ENCODE peak calls at places on chromosomes 16 and 17, in nine cellular contexts. One of them, this sample, is unnamed.

GRCh38 chr16:81524382-81524781 is 79.8 kb downstream of the CMIP start:
- DNase-seq in progenitor cell of endocrine pancreas: no peak
- DNase-seq in HFFc6: no peak
- DNase-seq in pancreas: no peak
- DNase-seq in esophagus squamous epithelium: no peak
- DNase-seq in upper lobe of right lung: peak
- DNase-seq in CD4-positive, alpha-beta T cell: no peak
- DNase-seq in GM13976: no peak
- DNase-seq in fibroblast of the aortic adventitia: no peak
- DNase-seq in this sample: no peak

GRCh38 chr16:28003923-28004322 is 59.6 kb downstream of the GSG1L start:
- DNase-seq in progenitor cell of endocrine pancreas: no peak
- DNase-seq in HFFc6: no peak
- DNase-seq in pancreas: no peak
- DNase-seq in esophagus squamous epithelium: no peak
- DNase-seq in upper lobe of right lung: no peak
- DNase-seq in CD4-positive, alpha-beta T cell: no peak
- DNase-seq in GM13976: no peak
- DNase-seq in fibroblast of the aortic adventitia: no peak
- DNase-seq in this sample: no peak

GRCh38 chr16:86355538-86355937 is 154.8 kb upstream of the FOXF1 start:
- DNase-seq in progenitor cell of endocrine pancreas: no peak
- DNase-seq in HFFc6: peak
- DNase-seq in pancreas: no peak
- DNase-seq in esophagus squamous epithelium: no peak
- DNase-seq in upper lobe of right lung: no peak
- DNase-seq in CD4-positive, alpha-beta T cell: no peak
- DNase-seq in GM13976: no peak
- DNase-seq in fibroblast of the aortic adventitia: peak
- DNase-seq in this sample: no peak

GRCh38 chr16:84820305-84820684 is 510 bp downstream of the CRISPLD2 start:
- DNase-seq in progenitor cell of endocrine pancreas: no peak
- DNase-seq in HFFc6: peak
- DNase-seq in pancreas: no peak
- DNase-seq in esophagus squamous epithelium: no peak
- DNase-seq in upper lobe of right lung: no peak
- DNase-seq in CD4-positive, alpha-beta T cell: no peak
- DNase-seq in GM13976: no peak
- DNase-seq in fibroblast of the aortic adventitia: no peak
- DNase-seq in this sample: no peak

GRCh38 chr17:51419476-51419875 is 159.1 kb downstream of the UTP18 start:
- DNase-seq in progenitor cell of endocrine pancreas: no peak
- DNase-seq in HFFc6: no peak
- DNase-seq in pancreas: no peak
- DNase-seq in esophagus squamous epithelium: no peak
- DNase-seq in upper lobe of right lung: no peak
- DNase-seq in CD4-positive, alpha-beta T cell: peak
- DNase-seq in GM13976: no peak
- DNase-seq in fibroblast of the aortic adventitia: no peak
- DNase-seq in this sample: no peak

GRCh38 chr17:17167986-17168385 is 38.1 kb downstream of the PLD6 start:
- DNase-seq in progenitor cell of endocrine pancreas: no peak
- DNase-seq in HFFc6: no peak
- DNase-seq in pancreas: peak
- DNase-seq in esophagus squamous epithelium: no peak
- DNase-seq in upper lobe of right lung: no peak
- DNase-seq in CD4-positive, alpha-beta T cell: no peak
- DNase-seq in GM13976: no peak
- DNase-seq in fibroblast of the aortic adventitia: no peak
- DNase-seq in this sample: no peak

GRCh38 chr16:12586701-12587100 is 217.0 kb downstream of the CPPED1 start:
- DNase-seq in progenitor cell of endocrine pancreas: no peak
- DNase-seq in HFFc6: no peak
- DNase-seq in pancreas: no peak
- DNase-seq in esophagus squamous epithelium: no peak
- DNase-seq in upper lobe of right lung: no peak
- DNase-seq in CD4-positive, alpha-beta T cell: no peak
- DNase-seq in GM13976: no peak
- DNase-seq in fibroblast of the aortic adventitia: no peak
- DNase-seq in this sample: no peak

GRCh38 chr17:34398990-34399389 is 36.0 kb upstream of the CCL1 start:
- DNase-seq in progenitor cell of endocrine pancreas: no peak
- DNase-seq in HFFc6: no peak
- DNase-seq in pancreas: no peak
- DNase-seq in esophagus squamous epithelium: no peak
- DNase-seq in upper lobe of right lung: no peak
- DNase-seq in CD4-positive, alpha-beta T cell: no peak
- DNase-seq in GM13976: no peak
- DNase-seq in fibroblast of the aortic adventitia: no peak
- DNase-seq in this sample: no peak

GRCh38 chr16:53848277-53848942 is 144.5 kb downstream of the FTO start:
- DNase-seq in progenitor cell of endocrine pancreas: no peak
- DNase-seq in HFFc6: no peak
- DNase-seq in pancreas: no peak
- DNase-seq in esophagus squamous epithelium: no peak
- DNase-seq in upper lobe of right lung: no peak
- DNase-seq in CD4-positive, alpha-beta T cell: no peak
- DNase-seq in GM13976: no peak
- DNase-seq in fibroblast of the aortic adventitia: no peak
- DNase-seq in this sample: no peak

GRCh38 chr16:86042996-86043725 is 144.2 kb downstream of the IRF8 start:
- DNase-seq in progenitor cell of endocrine pancreas: no peak
- DNase-seq in HFFc6: no peak
- DNase-seq in pancreas: no peak
- DNase-seq in esophagus squamous epithelium: no peak
- DNase-seq in upper lobe of right lung: peak
- DNase-seq in CD4-positive, alpha-beta T cell: no peak
- DNase-seq in GM13976: no peak
- DNase-seq in fibroblast of the aortic adventitia: no peak
- DNase-seq in this sample: no peak

GRCh38 chr16:2048116-2048543 is 345 bp downstream of the TSC2 start:
- DNase-seq in progenitor cell of endocrine pancreas: no peak
- DNase-seq in HFFc6: no peak
- DNase-seq in pancreas: no peak
- DNase-seq in esophagus squamous epithelium: no peak
- DNase-seq in upper lobe of right lung: no peak
- DNase-seq in CD4-positive, alpha-beta T cell: no peak
- DNase-seq in GM13976: no peak
- DNase-seq in fibroblast of the aortic adventitia: peak
- DNase-seq in this sample: no peak

GRCh38 chr17:49444384-49444783 is 29.7 kb upstream of the PHB1 start:
- DNase-seq in progenitor cell of endocrine pancreas: no peak
- DNase-seq in HFFc6: no peak
- DNase-seq in pancreas: no peak
- DNase-seq in esophagus squamous epithelium: no peak
- DNase-seq in upper lobe of right lung: no peak
- DNase-seq in CD4-positive, alpha-beta T cell: no peak
- DNase-seq in GM13976: no peak
- DNase-seq in fibroblast of the aortic adventitia: no peak
- DNase-seq in this sample: no peak

GRCh38 chr17:38608648-38609047 is 2.9 kb upstream of the SRCIN1 start:
- DNase-seq in progenitor cell of endocrine pancreas: no peak
- DNase-seq in HFFc6: no peak
- DNase-seq in pancreas: peak
- DNase-seq in esophagus squamous epithelium: no peak
- DNase-seq in upper lobe of right lung: peak
- DNase-seq in CD4-positive, alpha-beta T cell: no peak
- DNase-seq in GM13976: no peak
- DNase-seq in fibroblast of the aortic adventitia: no peak
- DNase-seq in this sample: no peak

GRCh38 chr16:25140459-25140858 is 28.9 kb downstream of the LCMT1 start:
- DNase-seq in progenitor cell of endocrine pancreas: no peak
- DNase-seq in HFFc6: peak
- DNase-seq in pancreas: no peak
- DNase-seq in esophagus squamous epithelium: no peak
- DNase-seq in upper lobe of right lung: no peak
- DNase-seq in CD4-positive, alpha-beta T cell: no peak
- DNase-seq in GM13976: no peak
- DNase-seq in fibroblast of the aortic adventitia: no peak
- DNase-seq in this sample: no peak

GRCh38 chr16:25148568-25149215 is 37.1 kb downstream of the LCMT1 start:
- DNase-seq in progenitor cell of endocrine pancreas: no peak
- DNase-seq in HFFc6: no peak
- DNase-seq in pancreas: no peak
- DNase-seq in esophagus squamous epithelium: no peak
- DNase-seq in upper lobe of right lung: no peak
- DNase-seq in CD4-positive, alpha-beta T cell: no peak
- DNase-seq in GM13976: no peak
- DNase-seq in fibroblast of the aortic adventitia: no peak
- DNase-seq in this sample: no peak

GRCh38 chr16:25141648-25142047 is 30.1 kb downstream of the LCMT1 start:
- DNase-seq in progenitor cell of endocrine pancreas: no peak
- DNase-seq in HFFc6: no peak
- DNase-seq in pancreas: no peak
- DNase-seq in esophagus squamous epithelium: no peak
- DNase-seq in upper lobe of right lung: no peak
- DNase-seq in CD4-positive, alpha-beta T cell: no peak
- DNase-seq in GM13976: no peak
- DNase-seq in fibroblast of the aortic adventitia: peak
- DNase-seq in this sample: no peak

GRCh38 chr16:25138130-25138529 is 26.6 kb downstream of the LCMT1 start:
- DNase-seq in progenitor cell of endocrine pancreas: no peak
- DNase-seq in HFFc6: no peak
- DNase-seq in pancreas: no peak
- DNase-seq in esophagus squamous epithelium: no peak
- DNase-seq in upper lobe of right lung: no peak
- DNase-seq in CD4-positive, alpha-beta T cell: no peak
- DNase-seq in GM13976: no peak
- DNase-seq in fibroblast of the aortic adventitia: no peak
- DNase-seq in this sample: no peak

GRCh38 chr16:25143898-25144297 is 32.4 kb downstream of the LCMT1 start:
- DNase-seq in progenitor cell of endocrine pancreas: no peak
- DNase-seq in HFFc6: no peak
- DNase-seq in pancreas: peak
- DNase-seq in esophagus squamous epithelium: no peak
- DNase-seq in upper lobe of right lung: no peak
- DNase-seq in CD4-positive, alpha-beta T cell: no peak
- DNase-seq in GM13976: no peak
- DNase-seq in fibroblast of the aortic adventitia: no peak
- DNase-seq in this sample: no peak
- TF ChIP-seq CTCF in progenitor cell of endocrine pancreas: peak
- TF ChIP-seq CTCF in HFFc6: peak
- TF ChIP-seq CTCF in pancreas: peak
- TF ChIP-seq CTCF in esophagus squamous epithelium: no peak
- TF ChIP-seq CTCF in upper lobe of right lung: peak
- TF ChIP-seq CTCF in CD4-positive, alpha-beta T cell: no peak
- TF ChIP-seq CTCF in GM13976: no peak
- TF ChIP-seq CTCF in fibroblast of the aortic adventitia: peak
- TF ChIP-seq CTCF in this sample: no peak

GRCh38 chr17:8056232-8056975 is 17.5 kb downstream of the ALOX15B start:
- DNase-seq in progenitor cell of endocrine pancreas: no peak
- DNase-seq in HFFc6: peak
- DNase-seq in pancreas: no peak
- DNase-seq in esophagus squamous epithelium: no peak
- DNase-seq in upper lobe of right lung: peak
- DNase-seq in CD4-positive, alpha-beta T cell: no peak
- DNase-seq in GM13976: peak
- DNase-seq in fibroblast of the aortic adventitia: peak
- DNase-seq in this sample: no peak
- TF ChIP-seq CTCF in progenitor cell of endocrine pancreas: no peak
- TF ChIP-seq CTCF in HFFc6: no peak
- TF ChIP-seq CTCF in pancreas: no peak
- TF ChIP-seq CTCF in esophagus squamous epithelium: no peak
- TF ChIP-seq CTCF in upper lobe of right lung: no peak
- TF ChIP-seq CTCF in CD4-positive, alpha-beta T cell: no peak
- TF ChIP-seq CTCF in GM13976: no peak
- TF ChIP-seq CTCF in fibroblast of the aortic adventitia: no peak
- TF ChIP-seq CTCF in this sample: no peak

GRCh38 chr16:6356881-6357280 is 975.8 kb upstream of the RBFOX1 start:
- DNase-seq in progenitor cell of endocrine pancreas: no peak
- DNase-seq in HFFc6: no peak
- DNase-seq in pancreas: no peak
- DNase-seq in esophagus squamous epithelium: no peak
- DNase-seq in upper lobe of right lung: no peak
- DNase-seq in CD4-positive, alpha-beta T cell: no peak
- DNase-seq in GM13976: no peak
- DNase-seq in fibroblast of the aortic adventitia: no peak
- DNase-seq in this sample: no peak

GRCh38 chr16:6362321-6362720 is 970.3 kb upstream of the RBFOX1 start:
- DNase-seq in progenitor cell of endocrine pancreas: no peak
- DNase-seq in HFFc6: no peak
- DNase-seq in pancreas: no peak
- DNase-seq in esophagus squamous epithelium: no peak
- DNase-seq in upper lobe of right lung: no peak
- DNase-seq in CD4-positive, alpha-beta T cell: no peak
- DNase-seq in GM13976: no peak
- DNase-seq in fibroblast of the aortic adventitia: no peak
- DNase-seq in this sample: no peak

GRCh38 chr16:6363891-6364607 is 968.6 kb upstream of the RBFOX1 start:
- DNase-seq in progenitor cell of endocrine pancreas: no peak
- DNase-seq in HFFc6: no peak
- DNase-seq in pancreas: no peak
- DNase-seq in esophagus squamous epithelium: no peak
- DNase-seq in upper lobe of right lung: no peak
- DNase-seq in CD4-positive, alpha-beta T cell: no peak
- DNase-seq in GM13976: no peak
- DNase-seq in fibroblast of the aortic adventitia: no peak
- DNase-seq in this sample: no peak

GRCh38 chr16:6360641-6361040 is 972.0 kb upstream of the RBFOX1 start:
- DNase-seq in progenitor cell of endocrine pancreas: no peak
- DNase-seq in HFFc6: no peak
- DNase-seq in pancreas: no peak
- DNase-seq in esophagus squamous epithelium: no peak
- DNase-seq in upper lobe of right lung: no peak
- DNase-seq in CD4-positive, alpha-beta T cell: no peak
- DNase-seq in GM13976: no peak
- DNase-seq in fibroblast of the aortic adventitia: no peak
- DNase-seq in this sample: no peak
- TF ChIP-seq CTCF in progenitor cell of endocrine pancreas: peak
- TF ChIP-seq CTCF in HFFc6: no peak
- TF ChIP-seq CTCF in pancreas: no peak
- TF ChIP-seq CTCF in esophagus squamous epithelium: no peak
- TF ChIP-seq CTCF in upper lobe of right lung: no peak
- TF ChIP-seq CTCF in CD4-positive, alpha-beta T cell: no peak
- TF ChIP-seq CTCF in GM13976: no peak
- TF ChIP-seq CTCF in fibroblast of the aortic adventitia: no peak
- TF ChIP-seq CTCF in this sample: peak

DNA sequence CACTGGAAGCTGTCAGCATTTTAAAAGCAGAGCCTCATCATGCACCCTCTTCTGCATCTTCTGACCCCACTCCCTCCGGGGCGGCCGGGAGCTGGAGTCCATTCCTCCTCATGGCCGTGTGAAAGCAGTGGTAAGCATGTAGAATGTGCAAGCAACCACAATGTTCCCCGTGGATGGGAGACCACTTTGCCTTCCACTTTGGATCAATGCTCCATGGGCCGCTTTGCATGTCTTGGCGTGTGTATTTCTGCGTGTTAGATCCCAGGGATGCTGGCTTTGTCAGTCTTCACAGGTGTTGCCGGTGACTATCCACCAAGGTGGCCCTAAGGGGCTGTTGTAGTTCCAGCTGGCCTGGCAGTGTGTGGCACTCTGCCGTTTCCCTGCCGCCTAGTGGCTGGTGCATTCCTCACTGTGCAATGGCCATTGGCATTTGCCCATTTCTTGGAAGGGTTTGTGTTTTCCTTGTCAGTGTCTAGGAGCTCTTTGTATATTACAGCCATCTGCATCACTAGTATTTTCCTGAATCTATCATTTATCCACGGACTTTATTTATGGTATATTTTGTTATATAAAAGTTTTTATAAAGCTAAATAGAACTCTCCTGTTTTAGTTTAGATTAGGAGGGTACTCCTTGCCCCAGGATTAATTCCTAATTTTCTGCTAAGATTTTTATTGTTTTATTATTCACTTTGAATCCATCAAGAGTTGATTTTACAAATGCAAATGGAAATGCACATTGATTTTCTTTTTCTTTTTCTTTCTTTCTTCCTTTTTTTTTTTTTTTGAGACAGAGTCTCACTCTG is 5.8 kb upstream of the ALDH3A1 start:
- DNase-seq in progenitor cell of endocrine pancreas: no peak
- DNase-seq in HFFc6: no peak
- DNase-seq in pancreas: no peak
- DNase-seq in esophagus squamous epithelium: no peak
- DNase-seq in upper lobe of right lung: peak
- DNase-seq in CD4-positive, alpha-beta T cell: no peak
- DNase-seq in GM13976: no peak
- DNase-seq in fibroblast of the aortic adventitia: no peak
- DNase-seq in this sample: no peak
- TF ChIP-seq CTCF in progenitor cell of endocrine pancreas: peak
- TF ChIP-seq CTCF in HFFc6: peak
- TF ChIP-seq CTCF in pancreas: peak
- TF ChIP-seq CTCF in esophagus squamous epithelium: no peak
- TF ChIP-seq CTCF in upper lobe of right lung: peak
- TF ChIP-seq CTCF in CD4-positive, alpha-beta T cell: no peak
- TF ChIP-seq CTCF in GM13976: no peak
- TF ChIP-seq CTCF in fibroblast of the aortic adventitia: no peak
- TF ChIP-seq CTCF in this sample: no peak

This sample was measured in mesothelial cell of epicardium.